ENCODE peak calls at places on chromosomes 7 and 10, in five cellular contexts. C, P, I, N and B are unnamed samples. For H3K4me1 and H3K9me3, the result is how much of the 10 kb centered on the place peaks cover.

GRCh38 chr10:24132741-24133140 is 76.2 kb upstream of the KIAA1217 start:
- DNase-seq in P (no peak), C (no peak), I (no peak), N (peak), B (no peak)

GRCh38 chr10:130369645-130370381 is 233.6 kb downstream of the GLRX3 start:
- DNase-seq in I (no peak), N (no peak), P (no peak), C (no peak), B (no peak)

GRCh38 chr7:129168219-129168991 is 20.0 kb upstream of the SMO start:
- DNase-seq in C (no peak), N (no peak), I (no peak), P (no peak), B (no peak)

GRCh38 chr10:60208676-60209269 is 180.9 kb downstream of the ANK3 start:
- DNase-seq in P (no peak), N (no peak), I (no peak), C (no peak), B (no peak)

GRCh38 chr7:146636033-146636356 is 519.4 kb downstream of the CNTNAP2 start:
- DNase-seq in I (no peak), C (no peak), P (no peak), N (no peak), B (no peak)

GRCh38 chr7:24233386-24233785 is 50.6 kb upstream of the NPY start:
- DNase-seq in C (no peak), I (no peak), P (no peak), N (no peak), B (no peak)

GRCh38 chr7:154912921-154913644 is 89.8 kb downstream of the PAXIP1 start:
- DNase-seq in C (no peak), P (no peak), I (no peak), N (no peak), B (no peak)

GRCh38 chr10:47025253-47025539 is 114.0 kb downstream of the PTPN20 start:
- DNase-seq in C (no peak), N (no peak), P (no peak), I (no peak), B (no peak)

GRCh38 chr10:75987610-75988009 is 556.2 kb downstream of the LRMDA start:
- DNase-seq in I (no peak), C (no peak), N (peak), P (no peak), B (peak)

GRCh38 chr7:106076537-106076936 is 35.6 kb downstream of the SYPL1 start:
- DNase-seq in I (no peak), C (no peak), N (no peak), P (no peak), B (no peak)

GRCh38 chr7:836429-836828 is 4.2 kb downstream of the SUN1 start:
- DNase-seq in N (peak), P (no peak), C (no peak), I (no peak), B (peak)

GRCh38 chr10:114635101-114635500 is 23.0 kb downstream of the ABLIM1 start:
- DNase-seq in P (no peak), C (no peak), N (peak), I (no peak), B (no peak)

GRCh38 chr10:44801383-44802327 is 109.5 kb upstream of the TMEM72 start:
- DNase-seq in N (peak), I (peak), C (peak), P (peak), B (peak)

GRCh38 chr7:42233166-42233565 is 3.8 kb downstream of the GLI3 start:
- DNase-seq in P (no peak), N (no peak), I (no peak), C (no peak), B (no peak)

GRCh38 chr7:68440870-68441269 is 1157.4 kb upstream of the AUTS2 start:
- DNase-seq in C (no peak), I (no peak), P (no peak), N (no peak), B (no peak)

GRCh38 chr10:43049081-43049551 is 27.8 kb upstream of the RET start:
- DNase-seq in I (no peak), C (no peak), N (no peak), P (no peak), B (no peak)

GRCh38 chr7:51249187-51249945 is 67.2 kb downstream of the COBL start:
- DNase-seq in P (no peak), N (no peak), C (no peak), I (no peak), B (no peak)

GRCh38 chr7:157487046-157487770 is 150.4 kb downstream of the DNAJB6 start:
- DNase-seq in C (no peak), P (no peak), I (peak), N (no peak), B (no peak)

GRCh38 chr7:13989944-13990295 is 454 bp upstream of the ETV1 start:
- DNase-seq in I (no peak), N (no peak), C (no peak), P (no peak), B (peak)

GRCh38 chr7:126511046-126511445 is 741.7 kb downstream of the GRM8 start:
- DNase-seq in N (no peak), C (no peak), P (no peak), I (no peak), B (no peak)

GRCh38 chr7:152464312-152465117 is 28.7 kb upstream of the KMT2C start:
- DNase-seq in I (peak), P (peak), C (peak), N (peak), B (peak)

GRCh38 chr10:35226507-35226906 is 99.9 kb downstream of the CREM start:
- DNase-seq in I (no peak), C (no peak), N (no peak), P (no peak), B (no peak)

GRCh38 chr10:35225204-35225603 is 98.6 kb downstream of the CREM start:
- DNase-seq in N (no peak), C (no peak), I (no peak), P (no peak), B (no peak)

GRCh38 chr10:35219906-35220890 is 93.6 kb downstream of the CREM start:
- DNase-seq in N (peak), I (no peak), P (no peak), C (no peak), B (no peak)

GRCh38 chr10:35224045-35224740 is 97.5 kb downstream of the CREM start:
- DNase-seq in N (no peak), I (no peak), C (no peak), P (no peak), B (no peak)

DNA sequence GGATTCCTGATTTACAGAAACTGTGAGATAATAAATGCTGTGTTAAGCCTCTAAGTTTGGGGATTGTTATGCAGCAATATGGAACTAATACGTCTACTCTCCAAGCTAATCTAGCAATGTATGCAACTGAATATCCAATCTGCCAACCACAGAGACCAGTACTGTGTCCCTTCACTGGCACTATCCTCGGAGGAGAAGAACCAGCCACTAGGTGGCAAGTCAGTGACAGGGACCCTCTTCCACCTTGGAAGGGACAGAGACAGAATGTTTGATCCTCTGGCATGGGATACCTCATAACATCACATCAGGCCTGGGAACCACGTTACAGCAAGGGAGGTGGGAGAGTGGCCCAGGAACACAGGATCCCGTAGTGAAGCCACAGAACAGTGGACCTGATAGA is 96.4 kb downstream of the CREM start:
- DNase-seq in N (no peak), C (no peak), P (no peak), I (no peak), B (no peak)
- TF ChIP-seq CTCF in N (no peak), C (no peak), P (no peak), I (no peak), B (no peak)

GRCh38 chr10:29534590-29534989 is 100.2 kb downstream of the SVIL start:
- DNase-seq in C (no peak), P (no peak), I (no peak), N (no peak), B (no peak)
- H3K4me1 ChIP-seq in C (under half), P (half or more), I (under half), N (under half), B (under half)

DNA sequence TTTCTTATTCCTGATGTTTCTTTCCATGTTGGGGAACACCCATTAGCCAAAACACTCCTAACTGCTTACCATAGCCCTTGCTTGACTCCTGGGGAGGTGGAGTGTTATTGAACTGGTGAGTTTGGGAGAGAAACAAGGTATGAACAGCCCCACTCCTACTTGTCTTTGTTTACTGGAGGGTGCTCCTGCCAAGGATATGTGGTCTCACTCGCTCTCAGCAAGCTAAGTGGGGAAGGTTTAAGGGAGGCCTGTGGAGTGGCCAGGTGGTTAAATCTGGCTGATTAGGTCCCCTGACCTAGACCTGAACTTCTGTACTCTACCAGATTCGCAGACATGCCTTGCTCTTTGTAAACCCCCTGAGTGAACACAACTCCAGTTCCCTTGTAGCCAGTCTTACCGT is 300.1 kb downstream of the PTEN start:
- DNase-seq in I (no peak), P (no peak), N (no peak), C (no peak), B (no peak)
- H3K9me3 ChIP-seq in I (under half), P (under half), N (under half), C (under half), B (under half)

GRCh38 chr10:19634163-19634562 is 182.1 kb upstream of the PLXDC2 start:
- DNase-seq in C (no peak), N (no peak), P (no peak), I (no peak), B (no peak)

GRCh38 chr10:19628767-19629443 is 187.3 kb upstream of the PLXDC2 start:
- DNase-seq in I (no peak), C (no peak), P (no peak), N (peak), B (no peak)

GRCh38 chr10:19629559-19629958 is 186.7 kb upstream of the PLXDC2 start:
- DNase-seq in C (peak), I (peak), P (no peak), N (peak), B (peak)
- TF ChIP-seq CTCF in C (no peak), I (peak), P (no peak), N (peak), B (no peak)

DNA sequence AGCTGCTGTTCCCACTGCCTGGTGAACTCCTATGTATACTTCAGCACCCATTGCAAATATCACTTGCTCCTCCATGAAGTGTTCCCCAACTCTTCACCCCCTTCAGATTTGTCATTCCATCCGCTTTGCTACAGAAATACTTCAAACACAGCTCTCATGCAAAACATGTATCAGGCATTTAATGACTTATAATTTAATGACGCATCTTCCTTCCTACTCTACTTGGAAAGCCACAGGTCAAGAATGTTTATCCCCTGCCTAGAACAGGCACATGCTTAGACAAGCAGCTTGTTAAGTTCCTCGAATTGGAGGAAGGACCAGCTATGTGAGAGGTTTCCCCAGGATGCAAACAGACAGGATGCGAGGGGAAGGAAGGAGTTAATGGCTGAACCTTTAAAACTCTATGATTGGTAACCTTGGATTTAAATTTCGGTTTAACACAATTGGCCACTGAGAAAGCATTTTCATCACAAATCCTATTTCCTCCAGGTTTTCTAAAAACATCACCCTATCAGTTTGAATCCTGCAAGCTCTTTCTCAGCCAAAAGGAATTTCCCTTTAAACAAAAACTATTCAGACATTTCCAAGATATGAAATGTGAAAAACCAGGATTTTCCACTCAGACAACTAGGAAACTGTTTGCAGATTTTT is 11.5 kb downstream of the CREB3L2 start:
- DNase-seq in I (no peak), N (peak), P (no peak), C (no peak), B (peak)
- H3K4me1 ChIP-seq in I (under half), N (half or more), P (half or more), C (half or more), B (half or more)

GRCh38 chr10:132783165-132783736 is 2.7 kb downstream of the NKX6-2 start:
- DNase-seq in C (no peak), I (no peak), N (no peak), P (no peak), B (no peak)

GRCh38 chr10:132785433-132786278 is at the start of gene NKX6-2:
- DNase-seq in C (no peak), N (no peak), I (no peak), P (no peak), B (no peak)

GRCh38 chr10:132786279-132786528 is 257 bp upstream of the NKX6-2 start:
- DNase-seq in P (no peak), C (no peak), I (no peak), N (no peak), B (no peak)

GRCh38 chr10:132783865-132784581 is 1.9 kb downstream of the NKX6-2 start:
- DNase-seq in N (no peak), C (no peak), P (no peak), I (no peak), B (no peak)

GRCh38 chr10:132784582-132785432 is 1.1 kb downstream of the NKX6-2 start:
- DNase-seq in I (no peak), C (no peak), N (no peak), P (no peak), B (no peak)
- H3K9me3 ChIP-seq in I (under half), C (under half), N (under half), P (under half), B (under half)

DNA sequence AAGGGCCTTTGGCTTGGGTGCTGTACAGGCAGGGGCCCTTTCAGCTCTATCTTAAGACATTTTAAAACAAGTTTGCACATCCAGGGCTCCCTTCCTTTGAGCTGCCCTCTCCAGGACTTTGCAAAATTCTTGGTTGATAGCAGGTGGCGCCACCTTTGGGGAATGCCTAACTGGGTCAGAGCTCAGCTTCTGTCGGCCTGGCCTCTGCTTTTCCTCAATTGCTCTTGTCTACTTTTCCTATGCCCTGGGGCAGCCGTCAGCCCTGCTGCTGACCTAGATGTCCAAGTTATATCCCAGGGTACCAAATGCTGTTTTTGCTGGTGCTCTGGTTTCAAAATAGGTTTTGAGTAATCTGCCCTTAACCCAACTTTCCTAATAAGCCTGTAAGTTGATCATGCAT is 65.8 kb downstream of the APBB1IP start:
- DNase-seq in N (no peak), C (no peak), P (no peak), I (no peak), B (no peak)
- TF ChIP-seq CTCF in N (no peak), C (no peak), P (no peak), I (no peak), B (no peak)

GRCh38 chr7:101402835-101403234 is 40.2 kb downstream of the COL26A1 start:
- DNase-seq in C (no peak), N (no peak), P (no peak), I (no peak), B (no peak)
- H3K4me1 ChIP-seq in C (under half), N (under half), P (under half), I (under half), B (under half)